ENCODE peak calls at places on chromosomes 13 and 19, in seven cellular contexts. C is Caco-2, N is adipocyte, X is AG10803, Y is choroid plexus epithelial cell, T is coronary artery, J is adrenal gland. R is an unnamed sample.

GRCh38 chr19:46480409-46480808 is 9.0 kb upstream of the PNMA8A start:
- DNase-seq in Y (peak; percentile 82), N (peak; percentile 92), J (no peak), T (no peak), C (no peak), X (peak; percentile 61), R (peak; percentile 78)

GRCh38 chr19:37078717-37079032 is 442 bp downstream of the ZNF420 start:
- DNase-seq in J (no peak), X (no peak), N (peak; percentile 11), Y (no peak), T (no peak), C (no peak), R (no peak)

GRCh38 chr13:91313103-91313502 is 34.4 kb upstream of the MIR17HG start:
- DNase-seq in T (no peak), X (peak; percentile 26), Y (peak; percentile 36), J (no peak), C (peak; percentile 49), N (peak; percentile 59), R (peak; percentile 24)

GRCh38 chr19:1522838-1523237 is 1.0 kb upstream of the PLK5 start:
- DNase-seq in J (no peak), T (no peak), C (no peak), N (no peak), X (no peak), Y (no peak), R (no peak)

GRCh38 chr19:782195-783043 is 14.8 kb upstream of the PTBP1 start:
- DNase-seq in X (peak; percentile 79), Y (peak; percentile 57), J (no peak), T (no peak), C (peak; percentile 83), N (peak; percentile 81), R (peak; percentile 77)

GRCh38 chr13:33229446-33230177 is 55.9 kb downstream of the STARD13 start:
- DNase-seq in Y (no peak), J (no peak), N (no peak), X (peak; percentile 85), C (no peak), T (no peak), R (no peak)

GRCh38 chr13:85738696-85739320 is 60.4 kb downstream of the SLITRK6 start:
- DNase-seq in N (peak; percentile 24), C (no peak), T (no peak), Y (no peak), J (no peak), X (no peak), R (no peak)

GRCh38 chr13:107907065-107907464 is 308.3 kb downstream of the LIG4 start:
- DNase-seq in C (no peak), N (no peak), X (no peak), T (no peak), J (no peak), Y (peak; percentile 65), R (no peak)

GRCh38 chr13:41352935-41353801 is 42.1 kb downstream of the NAA16 start:
- DNase-seq in N (peak; percentile 77), C (peak; percentile 53), T (no peak), X (peak; percentile 72), Y (peak; percentile 73), J (peak; percentile 42), R (peak; percentile 72)

DNA sequence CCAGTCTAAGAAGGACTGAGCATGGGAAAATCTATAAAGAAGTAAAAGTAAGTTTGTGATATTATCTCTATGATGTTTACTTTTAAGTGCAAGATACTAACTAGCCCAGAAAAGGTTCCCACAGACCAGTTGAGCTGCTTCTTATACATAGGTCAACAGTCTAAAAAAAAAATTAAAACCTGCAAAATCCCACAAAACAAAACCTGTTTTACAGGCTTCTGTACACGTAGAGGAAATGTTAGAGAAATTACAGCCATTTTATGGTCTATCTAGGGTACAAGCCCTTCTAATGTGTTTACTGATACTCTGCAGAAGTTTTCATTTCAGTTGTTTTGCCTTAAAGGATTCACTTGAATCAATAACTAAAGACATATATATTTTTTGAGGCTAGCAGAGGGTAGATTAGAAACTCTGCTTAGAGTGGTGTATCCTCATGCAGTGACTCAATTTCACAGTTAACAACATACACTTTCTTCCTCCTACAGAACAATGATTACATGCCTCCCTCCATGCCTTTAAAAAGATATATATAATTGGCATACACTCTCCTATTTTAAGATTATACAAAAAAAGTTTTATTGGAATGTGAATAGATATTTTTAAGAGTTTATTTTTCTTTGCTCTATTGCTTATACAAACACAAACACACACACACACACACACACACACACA is 43.9 kb downstream of the CAB39L start:
- DNase-seq in J (no peak), T (no peak), X (no peak), C (peak; percentile 36), N (no peak), Y (no peak), R (no peak)
- H3K4me3 ChIP-seq in J (peak overlapping the region; percentile 1), T (peak overlapping the region; percentile 72), X (no peak overlapping the region), C (peak overlapping the region; percentile 33), N (peak overlapping the region; percentile 76), Y (no peak overlapping the region), R (no peak overlapping the region)

GRCh38 chr19:16406356-16406755 is 65.4 kb downstream of the EPS15L1 start:
- DNase-seq in C (no peak), T (no peak), X (no peak), Y (no peak), J (no peak), N (no peak), R (no peak)

GRCh38 chr19:16404396-16404795 is 67.4 kb downstream of the EPS15L1 start:
- DNase-seq in N (no peak), X (no peak), J (no peak), T (no peak), Y (no peak), C (no peak), R (no peak)

GRCh38 chr19:16403151-16403977 is 68.4 kb downstream of the EPS15L1 start:
- DNase-seq in T (no peak), J (no peak), N (no peak), C (no peak), X (no peak), Y (no peak), R (peak; percentile 10)

GRCh38 chr19:16405091-16405490 is 66.7 kb downstream of the EPS15L1 start:
- DNase-seq in J (no peak), N (no peak), X (no peak), C (no peak), Y (no peak), T (no peak), R (no peak)

DNA sequence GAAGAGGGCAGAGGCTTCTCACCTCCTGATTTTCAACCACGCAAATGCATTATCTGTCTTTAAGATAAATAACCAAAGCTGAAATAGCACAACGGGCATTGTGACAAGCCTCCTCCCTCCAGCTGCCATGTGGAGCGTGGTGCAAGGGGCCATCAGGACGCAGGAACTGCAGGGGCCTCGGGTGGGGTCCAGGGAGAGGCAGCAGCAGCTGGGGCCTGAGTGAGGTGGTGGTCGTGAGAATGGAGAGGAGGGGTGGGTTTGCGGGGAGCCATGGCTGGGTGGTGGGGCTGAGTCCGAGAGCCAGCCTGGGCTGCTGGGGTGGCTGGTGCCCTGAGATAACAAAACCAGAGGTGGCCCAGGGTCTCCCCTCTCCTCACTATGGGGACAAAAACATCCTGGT is 66.0 kb downstream of the EPS15L1 start:
- DNase-seq in N (no peak), T (no peak), J (no peak), X (no peak), C (no peak), Y (no peak), R (no peak)
- H3K4me3 ChIP-seq in N (no peak overlapping the region), T (no peak overlapping the region), J (no peak overlapping the region), X (no peak overlapping the region), C (no peak overlapping the region), Y (no peak overlapping the region), R (no peak overlapping the region)

GRCh38 chr13:105847532-105848295 is 687.7 kb downstream of the EFNB2 start:
- DNase-seq in Y (peak; percentile 9), X (no peak), C (no peak), N (peak; percentile 6), T (no peak), J (no peak), R (no peak)
- H3K4me3 ChIP-seq in Y (no peak overlapping the region), X (no peak overlapping the region), C (no peak overlapping the region), N (no peak overlapping the region), T (no peak overlapping the region), J (no peak overlapping the region), R (no peak overlapping the region)

GRCh38 chr19:10092648-10093294 is 6.7 kb downstream of the SHFL start:
- DNase-seq in T (no peak), X (no peak), Y (no peak), J (no peak), N (no peak), C (no peak), R (no peak)

GRCh38 chr19:10095948-10096614 is 6.4 kb downstream of the ANGPTL6 start:
- DNase-seq in T (peak; percentile 88), J (peak; percentile 92), X (peak; percentile 89), Y (peak; percentile 91), C (peak; percentile 94), N (peak; percentile 97), R (peak; percentile 84)

GRCh38 chr19:10093295-10094186 is 7.4 kb downstream of the SHFL start:
- DNase-seq in J (peak; percentile 30), T (no peak), N (no peak), C (no peak), X (no peak), Y (peak; percentile 18), R (no peak)

GRCh38 chr19:10096615-10096963 is 5.9 kb downstream of the ANGPTL6 start:
- DNase-seq in J (peak; percentile 72), X (no peak), N (no peak), T (peak; percentile 74), Y (no peak), C (no peak), R (no peak)

DNA sequence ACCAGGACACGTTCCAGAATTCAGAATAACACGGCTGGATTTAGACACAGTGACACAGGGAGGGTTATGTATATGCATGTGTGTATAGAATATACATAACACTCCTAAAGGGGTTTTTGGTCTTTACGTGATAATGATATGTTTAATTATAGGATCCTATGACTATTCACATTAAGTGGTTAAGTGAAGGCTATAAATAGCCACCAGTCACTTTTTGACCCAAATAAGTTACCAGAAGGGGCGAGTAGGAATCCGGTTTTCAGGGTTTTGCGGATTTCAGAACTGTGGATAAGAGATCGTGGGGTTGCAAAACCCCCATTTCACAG is 6.9 kb downstream of the ANGPTL6 start:
- DNase-seq in J (no peak), Y (no peak), T (no peak), X (no peak), N (no peak), C (no peak), R (no peak)
- H3K4me3 ChIP-seq in J (no peak overlapping the region), Y (peak overlapping the region; percentile 10), T (peak overlapping the region; percentile 83), X (peak overlapping the region; percentile 47), N (peak overlapping the region; percentile 70), C (peak overlapping the region; percentile 54), R (peak overlapping the region; percentile 38)

GRCh38 chr19:32268381-32268780 is 77.0 kb upstream of the ZNF507 start:
- DNase-seq in Y (no peak), X (no peak), C (no peak), T (no peak), J (no peak), N (no peak), R (no peak)
- H3K4me3 ChIP-seq in Y (no peak overlapping the region), X (no peak overlapping the region), C (no peak overlapping the region), T (no peak overlapping the region), J (no peak overlapping the region), N (no peak overlapping the region), R (no peak overlapping the region)

R was measured in fibroblast of the aortic adventitia.